ENCODE peak calls at places on chromosomes 1 and 21, in eight cellular contexts. U is tibial nerve; E is left lobe of liver; Y is effector memory CD8-positive, alpha-beta T cell; W is NCI-H748 treated with DMSO at 0.1 percent for 48 hours; H is coronary artery; J is upper lobe of left lung; L is uterus. K is an unnamed sample.
A peak's percentile ranks its signal among the peaks of the same experiment; 100 is the strongest.

GRCh38 chr1:97451422-97451821 is 469.4 kb downstream of the DPYD start:
- DNase-seq in Y (no peak), J (no peak), U (no peak), E (no peak), L (no peak), W (no peak), H (no peak), K (no peak)

GRCh38 chr1:234720709-234721436 is 110.9 kb upstream of the IRF2BP2 start:
- DNase-seq in E (no peak), Y (no peak), L (no peak), J (no peak), H (peak; percentile 68), U (no peak), W (no peak), K (peak; percentile 63)

GRCh38 chr1:33943978-33944377 is 80.1 kb downstream of the HMGB4 start:
- DNase-seq in E (no peak), Y (no peak), U (no peak), L (no peak), H (no peak), J (peak; percentile 21), W (no peak), K (no peak)

GRCh38 chr1:9186976-9187375 is 47.6 kb upstream of the H6PD start:
- DNase-seq in L (no peak), W (no peak), H (no peak), E (no peak), J (no peak), Y (no peak), U (no peak), K (no peak)

GRCh38 chr1:1081311-1082238 is 7.5 kb upstream of the RNF223 start:
- DNase-seq in H (no peak), U (no peak), E (no peak), W (no peak), L (no peak), Y (no peak), J (peak; percentile 19), K (no peak)

GRCh38 chr1:11563560-11564069 is 84.7 kb downstream of the DISP3 start:
- DNase-seq in J (peak; percentile 24), W (no peak), Y (no peak), E (no peak), U (no peak), L (no peak), H (no peak), K (no peak)

GRCh38 chr1:119101563-119101962 is 38.9 kb downstream of the WARS2 start:
- DNase-seq in E (no peak), H (no peak), Y (no peak), W (no peak), U (peak; percentile 59), L (peak; percentile 24), J (peak; percentile 46), K (peak; percentile 47)

GRCh38 chr21:37562920-37563640 is 196.5 kb downstream of the DYRK1A start:
- DNase-seq in E (peak; percentile 52), W (no peak), H (no peak), L (no peak), U (peak; percentile 21), Y (no peak), J (peak; percentile 47), K (no peak)

GRCh38 chr1:151562661-151563060 is 22.6 kb downstream of the TUFT1 start:
- DNase-seq in W (no peak), L (no peak), J (no peak), Y (no peak), U (no peak), H (no peak), E (no peak), K (no peak)

GRCh38 chr1:182249201-182249676 is 142.4 kb downstream of the GLUL start:
- DNase-seq in Y (no peak), L (no peak), H (no peak), E (peak; percentile 87), J (no peak), U (no peak), W (peak; percentile 45), K (peak; percentile 37)